ENCODE peak calls at places on chromosome 3, in five cellular contexts. P is ovary, J is HFF-Myc, E is WTC11, Q is PC-3. X is an unnamed sample.

GRCh38 chr3:169072494-169072893 is 591.0 kb downstream of the MECOM start:
- DNase-seq in Q (no peak), J (no peak), P (no peak), E (no peak), X (no peak)

GRCh38 chr3:145776782-145777408 is 384.1 kb downstream of the PLOD2 start:
- DNase-seq in J (peak), E (peak), P (no peak), Q (peak), X (peak)

GRCh38 chr3:133629146-133629545 is 32.6 kb downstream of the TOPBP1 start:
- DNase-seq in P (no peak), Q (no peak), J (no peak), E (no peak), X (no peak)

GRCh38 chr3:197021231-197021630 is 8.4 kb downstream of the MELTF start:
- DNase-seq in E (peak), Q (no peak), P (no peak), J (no peak), X (no peak)

GRCh38 chr3:134796313-134797079 is 1.4 kb downstream of the EPHB1 start:
- DNase-seq in Q (peak), P (no peak), J (no peak), E (peak), X (no peak)

GRCh38 chr3:12954891-12955650 is 113.7 kb upstream of the RPL32 start:
- DNase-seq in Q (no peak), P (no peak), E (no peak), J (no peak), X (peak)

GRCh38 chr3:163071684-163072083 is 1575.1 kb downstream of the OTOL1 start:
- DNase-seq in Q (peak), E (no peak), J (no peak), P (no peak), X (peak)

GRCh38 chr3:167740961-167741587 is 5.6 kb downstream of the SERPINI1 start:
- DNase-seq in J (peak), P (no peak), E (peak), Q (peak), X (peak)

GRCh38 chr3:147730311-147730710 is 321.1 kb downstream of the ZIC1 start:
- DNase-seq in J (no peak), Q (no peak), E (no peak), P (no peak), X (no peak)

GRCh38 chr3:4906107-4906621 is 73.1 kb upstream of the BHLHE40 start:
- DNase-seq in P (no peak), J (peak), E (no peak), Q (peak), X (peak)

GRCh38 chr3:105277656-105278055 is 89.1 kb upstream of the ALCAM start:
- DNase-seq in E (no peak), J (no peak), P (no peak), Q (peak), X (no peak)

GRCh38 chr3:100089802-100090668 is 24.3 kb downstream of the FILIP1L start:
- DNase-seq in Q (peak), E (peak), J (peak), P (no peak), X (peak)

GRCh38 chr3:160707187-160707789 is 30.3 kb downstream of the ARL14 start:
- DNase-seq in J (peak), Q (peak), P (no peak), E (no peak), X (peak)

GRCh38 chr3:128723477-128723876 is 2.5 kb upstream of the RAB7A start:
- DNase-seq in E (no peak), J (no peak), Q (no peak), P (no peak), X (no peak)

GRCh38 chr3:130850044-130850797 is 43.7 kb upstream of the ATP2C1 start:
- DNase-seq in Q (peak), J (no peak), P (peak), E (no peak), X (peak)

GRCh38 chr3:4495294-4496110 is 2.4 kb downstream of the ITPR1 start:
- DNase-seq in Q (no peak), P (no peak), E (no peak), J (no peak), X (no peak)

GRCh38 chr3:30710017-30710416 is 103.6 kb downstream of the TGFBR2 start:
- DNase-seq in P (no peak), J (no peak), E (no peak), Q (no peak), X (no peak)

GRCh38 chr3:13782501-13782900 is 97.4 kb downstream of the WNT7A start:
- DNase-seq in Q (no peak), P (no peak), J (no peak), E (no peak), X (no peak)

GRCh38 chr3:175384569-175384968 is 525.4 kb downstream of the NAALADL2 start:
- DNase-seq in E (no peak), Q (no peak), P (no peak), J (no peak), X (no peak)

DNA sequence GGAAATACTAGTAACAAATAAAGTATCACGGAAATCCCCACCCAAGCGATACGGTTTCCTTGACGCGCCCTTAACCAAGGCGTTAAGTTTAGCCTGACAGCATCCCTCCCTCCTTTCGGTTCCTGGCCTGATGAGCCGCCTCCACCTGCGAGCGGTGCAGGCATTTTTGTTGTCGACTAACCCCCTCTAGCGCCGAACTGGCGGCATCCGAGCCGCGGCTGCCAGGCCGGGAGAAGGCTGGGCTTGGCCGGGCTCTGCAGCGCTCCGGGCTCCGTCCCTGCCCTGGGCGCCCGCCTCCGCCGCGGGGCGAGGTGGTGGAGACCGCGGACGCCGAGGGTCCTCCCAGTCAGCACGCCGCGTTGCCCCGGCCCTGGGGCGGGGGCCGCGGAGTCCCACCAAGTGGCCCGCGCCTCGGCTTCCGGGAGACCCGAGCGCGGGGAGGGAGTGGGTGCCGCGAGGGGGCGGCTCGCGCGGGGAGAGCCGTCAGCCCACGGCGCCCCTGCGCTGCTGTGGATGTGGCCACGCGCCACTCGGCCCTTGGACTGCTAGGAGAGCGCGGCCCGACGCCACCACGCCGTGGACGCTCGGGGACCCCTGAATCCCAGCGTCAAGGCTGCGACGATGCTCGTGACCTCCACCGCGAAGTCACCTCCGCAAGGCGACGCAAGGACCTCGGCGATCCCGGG is 1.1 kb upstream of the EPHA6 start:
- DNase-seq in E (peak), P (peak), Q (peak), J (peak), X (peak)
- TF ChIP-seq CTCF in E (peak), P (no peak), Q (peak), J (peak), X (peak)

GRCh38 chr3:62131620-62132019 is 241.7 kb downstream of the FEZF2 start:
- DNase-seq in P (no peak), Q (no peak), E (no peak), J (no peak), X (peak)
- TF ChIP-seq CTCF in P (no peak), Q (peak), E (no peak), J (peak), X (peak)

DNA sequence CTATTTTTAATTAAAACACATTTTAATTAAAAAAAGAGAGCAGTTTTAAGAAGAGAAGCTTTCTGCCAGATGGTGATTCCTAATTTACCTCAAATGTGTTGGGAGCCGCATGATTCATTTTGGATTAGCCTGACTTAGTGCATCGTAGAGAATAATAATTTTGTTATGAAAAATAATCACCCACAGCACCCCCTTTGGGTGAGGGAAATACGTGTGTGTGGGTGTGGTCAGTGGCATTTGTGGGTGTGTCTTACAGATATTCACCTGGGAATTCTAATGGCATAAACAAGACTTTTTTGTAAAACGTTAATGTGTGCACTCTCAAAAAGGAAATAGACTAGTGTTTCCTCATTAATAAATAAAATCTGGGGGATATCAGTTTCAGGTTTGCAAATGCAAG is 544.6 kb downstream of the MFSD1 start:
- DNase-seq in E (no peak), Q (peak), P (no peak), J (no peak), X (no peak)
- TF ChIP-seq CTCF in E (no peak), Q (no peak), P (no peak), J (no peak), X (no peak)

GRCh38 chr3:153291052-153291689 is 129.1 kb downstream of the RAP2B start:
- DNase-seq in J (no peak), Q (peak), P (no peak), E (no peak), X (peak)

GRCh38 chr3:153289334-153289808 is 127.3 kb downstream of the RAP2B start:
- DNase-seq in P (no peak), E (no peak), Q (peak), J (no peak), X (no peak)

GRCh38 chr3:153287017-153287416 is 125.0 kb downstream of the RAP2B start:
- DNase-seq in J (no peak), P (no peak), Q (peak), E (no peak), X (no peak)

GRCh38 chr3:153293222-153293621 is 131.2 kb downstream of the RAP2B start:
- DNase-seq in P (no peak), E (no peak), Q (peak), J (no peak), X (peak)

DNA sequence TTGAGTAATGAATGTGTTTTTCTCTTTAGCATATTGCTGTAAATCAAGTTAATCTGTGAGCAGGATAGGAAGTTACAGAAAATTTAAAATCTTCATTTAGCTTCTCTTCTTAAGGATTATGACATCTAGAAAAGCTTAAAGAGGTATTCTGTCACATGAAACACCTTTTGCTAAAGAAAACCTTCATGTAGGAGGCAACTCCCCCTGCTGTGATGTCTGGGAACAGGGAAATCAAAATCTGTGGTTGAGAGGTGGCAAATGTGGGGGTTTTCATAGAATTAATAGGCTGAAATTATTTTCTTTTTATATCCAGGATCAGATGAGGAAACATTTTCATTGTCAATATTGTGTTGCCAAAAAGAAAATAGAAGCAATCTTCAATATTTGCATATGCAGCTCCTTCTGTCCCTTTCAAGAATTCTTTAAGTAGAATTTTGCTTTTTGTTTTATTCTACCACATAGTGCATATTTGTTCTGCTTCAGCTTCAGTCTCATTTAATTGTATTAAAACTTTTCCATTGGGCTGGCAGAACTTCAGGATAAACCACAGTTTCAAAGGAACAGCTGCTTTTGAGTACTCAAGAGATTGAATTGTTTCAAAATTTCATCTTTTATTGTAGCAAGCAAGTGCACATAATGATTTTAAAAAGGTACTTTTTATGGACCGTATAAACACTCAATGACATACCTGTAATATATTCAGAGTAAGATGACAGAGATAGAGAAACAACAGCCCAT is 128.4 kb downstream of the RAP2B start:
- DNase-seq in Q (peak), P (no peak), E (no peak), J (no peak), X (peak)
- TF ChIP-seq CTCF in Q (peak), P (no peak), E (no peak), J (peak), X (peak)

DNA sequence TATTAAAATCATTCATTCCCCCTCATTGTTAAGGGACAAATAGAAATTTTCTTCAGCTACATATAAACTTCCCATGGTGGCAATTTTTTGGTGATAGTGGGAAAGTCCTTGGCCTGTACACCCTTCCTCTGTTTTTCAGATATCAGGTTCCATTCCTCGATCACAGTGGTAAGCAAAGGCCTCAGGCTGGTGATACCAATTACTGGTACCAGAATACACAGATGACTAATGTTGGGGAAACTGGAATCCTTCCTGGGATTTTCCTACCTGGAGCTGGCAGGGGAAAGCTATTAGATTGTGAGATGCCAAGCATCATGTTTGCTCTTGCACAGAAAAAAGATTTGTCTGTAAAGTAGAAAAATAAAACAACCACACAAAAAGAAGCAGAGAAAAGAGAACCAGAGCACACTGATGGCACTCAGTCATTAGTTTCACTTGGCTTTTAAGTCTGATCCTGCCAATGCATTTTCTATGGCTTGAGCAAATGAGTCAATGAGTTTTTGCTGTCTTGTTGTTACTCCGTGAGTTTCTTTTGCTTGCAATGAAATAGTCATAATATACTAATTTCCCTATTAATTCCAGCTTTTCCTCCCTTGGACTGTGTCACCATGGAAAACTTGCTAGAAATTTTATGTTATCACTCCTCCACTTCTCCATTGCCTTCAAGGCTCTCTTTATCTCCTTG is 795.0 kb downstream of the ROBO1 start:
- DNase-seq in P (no peak), Q (peak), J (no peak), E (no peak), X (peak)
- TF ChIP-seq CTCF in P (no peak), Q (no peak), J (no peak), E (no peak), X (no peak)